ENCODE peak calls at places on chromosome 11, in eight cellular contexts. F is astrocyte, J is right lobe of liver, C is cardiac muscle cell, X is body of pancreas, E is AG04450, Y is A549, B is IMR-90. Z is an unnamed sample.

GRCh38 chr11:95584180-95584579 is 205.4 kb downstream of the FAM76B start:
- DNase-seq in F (peak), J (no peak), C (no peak), X (no peak), E (no peak), Y (no peak), B (peak), Z (no peak)

GRCh38 chr11:14819596-14819995 is 72.4 kb downstream of the CYP2R1 start:
- DNase-seq in F (no peak), J (no peak), C (no peak), X (no peak), E (no peak), Y (no peak), B (no peak), Z (no peak)

GRCh38 chr11:6483015-6483414 is 1.7 kb downstream of the TIMM10B start:
- DNase-seq in F (no peak), J (no peak), C (no peak), X (no peak), E (no peak), Y (no peak), B (no peak), Z (no peak)

GRCh38 chr11:72058416-72059034 is 21.8 kb downstream of the NUMA1 start:
- DNase-seq in F (peak), J (no peak), C (no peak), X (no peak), E (peak), Y (no peak), B (peak), Z (no peak)

GRCh38 chr11:5364214-5364613 is 12.9 kb downstream of the OR51B6 start:
- DNase-seq in F (peak), J (no peak), C (no peak), X (no peak), E (peak), Y (no peak), B (peak), Z (no peak)

GRCh38 chr11:79021601-79022000 is 419.2 kb downstream of the TENM4 start:
- DNase-seq in F (no peak), J (no peak), C (no peak), X (no peak), E (no peak), Y (no peak), B (peak), Z (no peak)

GRCh38 chr11:27673979-27674663 is 26.1 kb downstream of the BDNF start:
- DNase-seq in F (no peak), J (no peak), C (no peak), X (no peak), E (no peak), Y (no peak), B (no peak), Z (no peak)

GRCh38 chr11:7449841-7450214 is 35.5 kb upstream of the OLFML1 start:
- DNase-seq in F (no peak), J (no peak), C (no peak), X (no peak), E (no peak), Y (no peak), B (no peak), Z (no peak)

GRCh38 chr11:5204787-5205186 is 4.3 kb upstream of the OR51V1 start:
- DNase-seq in F (peak), J (no peak), C (peak), X (no peak), E (peak), Y (peak), B (peak), Z (peak)

GRCh38 chr11:69867076-69868002 is 48.1 kb upstream of the FGF3 start:
- DNase-seq in F (peak), J (peak), C (no peak), X (no peak), E (no peak), Y (no peak), B (peak), Z (no peak)

GRCh38 chr11:120183701-120184141 is 27.1 kb upstream of the OAF start:
- DNase-seq in F (no peak), J (no peak), C (no peak), X (peak), E (no peak), Y (no peak), B (no peak), Z (no peak)

GRCh38 chr11:104999716-105000115 is 23.3 kb downstream of the CASP5 start:
- DNase-seq in F (no peak), J (no peak), C (no peak), X (no peak), E (no peak), Y (no peak), B (peak), Z (no peak)

GRCh38 chr11:75557649-75558494 is 4.2 kb upstream of the SERPINH1 start:
- DNase-seq in F (peak), J (no peak), C (no peak), X (no peak), E (peak), Y (no peak), B (peak), Z (peak)

GRCh38 chr11:119433369-119433749 is 10.4 kb upstream of the THY1 start:
- DNase-seq in F (peak), J (no peak), C (no peak), X (no peak), E (no peak), Y (no peak), B (peak), Z (no peak)

GRCh38 chr11:64088159-64089026 is 52.7 kb downstream of the FLRT1 start:
- DNase-seq in F (no peak), J (no peak), C (peak), X (no peak), E (no peak), Y (peak), B (no peak), Z (peak)

GRCh38 chr11:116244889-116245288 is 527.9 kb downstream of the BUD13 start:
- DNase-seq in F (no peak), J (no peak), C (no peak), X (no peak), E (no peak), Y (no peak), B (no peak), Z (no peak)

GRCh38 chr11:36724742-36725387 is 126.8 kb upstream of the RAG2 start:
- DNase-seq in F (no peak), J (no peak), C (no peak), X (no peak), E (no peak), Y (no peak), B (no peak), Z (no peak)

GRCh38 chr11:13667245-13667644 is 1.2 kb upstream of the FAR1 start:
- DNase-seq in F (no peak), J (no peak), C (no peak), X (no peak), E (no peak), Y (no peak), B (peak), Z (no peak)

GRCh38 chr11:10325398-10326079 is 20.7 kb downstream of the ADM start:
- DNase-seq in F (peak), J (no peak), C (no peak), X (no peak), E (peak), Y (no peak), B (peak), Z (no peak)

GRCh38 chr11:35748644-35749043 is 86.1 kb downstream of the TRIM44 start:
- DNase-seq in F (no peak), J (no peak), C (no peak), X (no peak), E (no peak), Y (no peak), B (no peak), Z (no peak)

GRCh38 chr11:108340958-108341357 is 118.1 kb downstream of the ATM start:
- DNase-seq in F (no peak), J (no peak), C (no peak), X (no peak), E (no peak), Y (peak), B (no peak), Z (peak)

DNA sequence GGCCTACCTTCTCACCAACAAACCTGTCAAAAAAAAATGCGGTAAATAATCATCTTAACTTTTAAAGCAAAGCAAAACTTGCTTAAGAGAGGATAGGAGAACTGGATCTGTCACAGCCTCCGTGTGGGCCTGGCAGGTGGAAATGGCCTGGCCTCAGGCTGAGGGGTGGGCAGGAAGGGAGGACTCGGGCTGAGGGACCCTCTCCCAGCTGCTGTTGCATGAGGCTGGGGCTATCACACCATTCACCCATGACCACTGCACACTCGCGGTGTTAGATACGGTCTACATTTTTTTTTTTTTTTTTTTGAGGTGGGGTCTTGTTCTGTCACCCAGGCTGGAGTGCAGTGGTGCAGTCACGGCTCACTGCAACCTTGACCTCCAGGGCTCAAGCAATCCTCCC is 24.5 kb downstream of the ARHGAP1 start:
- DNase-seq in F (no peak), J (no peak), C (no peak), X (no peak), E (no peak), Y (no peak), B (no peak), Z (no peak)
- H3K4me3 ChIP-seq in F (no peak), J (no peak), C (no peak), X (no peak), E (no peak), Y (no peak), B (no peak), Z (no peak)

GRCh38 chr11:109423114-109423859 is 1.3 kb downstream of the C11orf87 start:
- DNase-seq in F (no peak), J (no peak), C (peak), X (no peak), E (no peak), Y (no peak), B (no peak), Z (no peak)
- H3K4me3 ChIP-seq in F (peak), J (no peak), C (peak), X (no peak), E (peak), Y (peak), B (peak), Z (no peak)

DNA sequence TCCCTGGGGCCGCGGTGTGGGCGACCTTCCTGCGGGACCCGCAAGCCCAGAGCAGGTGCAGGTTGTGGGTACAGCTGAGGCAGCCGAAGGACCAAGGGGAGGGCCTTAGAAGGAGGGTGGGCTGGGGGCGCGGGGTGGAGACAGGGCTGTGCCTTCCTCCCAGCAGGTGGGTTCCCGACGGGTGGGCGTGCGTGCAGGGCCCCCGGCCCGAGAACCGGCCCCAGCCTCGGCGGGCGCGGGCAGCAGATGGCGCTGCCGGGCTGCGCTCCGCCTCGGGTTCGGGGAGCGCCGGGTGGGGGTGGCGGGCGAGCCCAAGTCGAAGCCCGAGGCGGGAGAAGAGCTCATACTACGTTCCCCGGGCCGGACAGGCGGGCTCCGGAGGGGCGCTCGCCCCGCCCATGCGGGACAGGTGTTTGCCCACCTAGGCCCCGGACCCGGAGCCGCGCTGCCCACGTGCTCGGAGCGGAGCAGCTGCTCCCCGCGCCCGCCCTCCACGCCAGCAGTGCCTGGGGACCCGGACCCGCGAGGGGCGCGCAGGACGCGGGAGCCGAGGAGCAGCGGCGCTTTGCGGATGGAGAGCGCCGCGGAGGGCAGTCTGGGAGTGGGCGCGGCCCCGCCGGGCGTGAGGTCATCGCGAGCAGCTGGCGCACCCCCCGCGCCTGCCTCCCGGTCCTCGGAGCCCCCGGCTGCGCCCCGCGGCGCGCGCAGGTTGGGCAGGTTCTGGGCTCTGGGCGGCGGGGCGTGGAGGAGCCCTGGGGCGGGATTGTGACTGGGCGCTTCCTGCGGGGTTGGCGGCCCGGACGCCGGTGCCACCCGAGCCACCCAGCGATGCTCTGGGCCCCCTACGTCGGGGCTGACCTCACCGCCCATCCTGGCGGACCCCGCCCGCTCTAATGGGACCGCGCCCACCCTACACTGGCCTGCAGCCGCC is 25.3 kb downstream of the DUSP8 start:
- DNase-seq in F (no peak), J (peak), C (peak), X (peak), E (no peak), Y (peak), B (peak), Z (peak)
- H3K4me3 ChIP-seq in F (peak), J (no peak), C (peak), X (peak), E (peak), Y (peak), B (peak), Z (peak)

DNA sequence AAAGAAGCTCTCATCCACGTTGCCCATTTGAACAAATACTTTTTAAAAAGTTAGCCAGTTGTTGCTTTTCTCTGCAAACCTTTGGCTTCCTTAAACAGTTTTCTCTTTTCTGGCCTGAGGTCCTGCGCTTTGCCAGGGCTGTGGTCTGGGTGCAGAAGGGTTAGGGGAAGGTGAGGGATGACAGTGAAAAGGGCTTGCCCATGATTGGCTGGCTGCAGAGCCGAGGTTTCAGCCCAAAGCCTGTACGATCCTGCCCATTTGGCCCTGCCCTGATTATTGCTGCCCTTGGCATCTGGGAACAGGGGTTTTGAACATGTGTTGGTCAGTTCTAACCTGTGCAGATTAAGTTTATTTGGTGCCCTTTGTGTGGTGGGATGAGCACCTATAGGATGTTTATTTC is 1.5 kb downstream of the INCENP start:
- DNase-seq in F (no peak), J (no peak), C (no peak), X (no peak), E (no peak), Y (no peak), B (no peak), Z (no peak)
- H3K4me3 ChIP-seq in F (peak), J (no peak), C (peak), X (no peak), E (peak), Y (peak), B (no peak), Z (peak)

DNA sequence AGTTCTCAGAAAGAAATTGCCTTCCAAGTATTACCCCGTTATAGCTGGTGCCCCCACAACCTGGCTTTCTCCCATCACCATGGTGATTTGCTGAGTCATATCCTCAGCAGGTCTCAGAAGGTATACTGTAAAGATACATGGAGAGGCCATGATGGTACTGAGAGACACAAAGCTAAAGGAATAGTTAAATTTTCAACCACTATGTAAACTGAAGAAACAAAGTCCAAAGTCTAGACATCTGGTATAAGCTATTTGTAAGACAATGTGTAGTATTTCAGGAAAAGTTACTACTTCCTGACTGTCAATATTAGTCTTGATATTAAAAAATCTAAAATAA is 377.1 kb downstream of the DCDC1 start:
- DNase-seq in F (no peak), J (no peak), C (no peak), X (no peak), E (no peak), Y (peak), B (no peak), Z (no peak)
- H3K4me3 ChIP-seq in F (no peak), J (peak), C (no peak), X (no peak), E (no peak), Y (peak), B (no peak), Z (no peak)

GRCh38 chr11:68479390-68479789 is 18.8 kb downstream of the PPP6R3 start:
- DNase-seq in F (no peak), J (no peak), C (no peak), X (no peak), E (no peak), Y (no peak), B (no peak), Z (no peak)

GRCh38 chr11:68480193-68480592 is 19.6 kb downstream of the PPP6R3 start:
- DNase-seq in F (no peak), J (no peak), C (no peak), X (no peak), E (no peak), Y (no peak), B (no peak), Z (no peak)

GRCh38 chr11:68480855-68481510 is 20.4 kb downstream of the PPP6R3 start:
- DNase-seq in F (no peak), J (no peak), C (no peak), X (no peak), E (no peak), Y (no peak), B (no peak), Z (no peak)

DNA sequence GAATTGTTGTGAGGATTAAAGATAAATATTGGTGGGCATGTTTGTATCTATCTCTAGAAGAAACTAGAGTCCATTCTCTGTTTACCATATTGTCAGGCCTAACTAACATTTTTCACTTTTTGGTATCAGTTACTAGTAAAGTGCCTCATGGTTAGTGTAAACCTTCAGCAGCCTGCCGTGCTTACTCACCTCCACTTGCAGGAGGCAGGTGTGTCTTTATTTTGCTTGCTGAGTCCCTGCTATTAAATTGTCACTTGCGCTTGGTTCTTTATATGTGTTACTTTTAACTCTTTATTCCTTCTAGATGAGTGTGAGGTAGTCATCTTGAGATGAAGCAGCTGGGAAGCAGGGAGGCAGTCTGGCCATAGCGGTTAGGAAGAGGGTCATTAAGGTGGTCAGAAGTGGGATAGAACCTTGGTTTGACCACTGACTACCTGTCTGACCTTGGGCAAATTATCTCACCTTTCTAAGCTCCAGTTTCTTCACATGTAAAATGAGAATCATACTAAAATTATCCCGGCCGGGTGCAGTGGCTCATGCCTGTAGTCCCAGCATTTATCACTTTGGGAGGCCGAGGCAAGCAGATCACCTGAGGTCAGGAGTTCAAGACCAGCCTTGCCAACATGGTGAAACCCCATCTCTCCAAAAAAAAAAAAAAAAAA is 21.2 kb downstream of the PPP6R3 start:
- DNase-seq in F (no peak), J (no peak), C (no peak), X (no peak), E (no peak), Y (no peak), B (no peak), Z (no peak)
- H3K4me3 ChIP-seq in F (no peak), J (no peak), C (no peak), X (no peak), E (no peak), Y (no peak), B (no peak), Z (no peak)